ENCODE peak calls at places on chromosomes 3 and 15, in five cellular contexts. W is left lung; Z is glomerular endothelial cell; R is effector CD4-positive, alpha-beta T cell; Y is NCI-H1930. I is an unnamed sample.

GRCh38 chr15:22735781-22736180 is 50.7 kb upstream of the NIPA1 start:
- DNase-seq in Y (no peak), R (no peak), W (no peak), Z (no peak), I (peak)

GRCh38 chr3:159824341-159824740 is 164.3 kb upstream of the IL12A start:
- DNase-seq in Y (no peak), R (no peak), Z (no peak), W (no peak), I (peak)

GRCh38 chr15:22239806-22240180 is 159.5 kb downstream of the OR4M2 start:
- DNase-seq in W (no peak), Z (no peak), Y (no peak), R (no peak), I (no peak)

GRCh38 chr15:29433050-29433318 is 163.4 kb upstream of the NSMCE3 start:
- DNase-seq in W (no peak), Y (no peak), R (no peak), Z (no peak), I (no peak)

GRCh38 chr3:56737001-56737400 is 53.9 kb upstream of the TASOR start:
- DNase-seq in W (no peak), R (no peak), Y (no peak), Z (no peak), I (no peak)

GRCh38 chr3:45249391-45249790 is 23.3 kb upstream of the TMEM158 start:
- DNase-seq in W (no peak), Y (no peak), R (no peak), Z (no peak), I (no peak)

GRCh38 chr3:67044295-67044694 is 46.2 kb downstream of the KBTBD8 start:
- DNase-seq in R (no peak), W (no peak), Y (no peak), Z (no peak), I (peak)

GRCh38 chr3:130849111-130849552 is 44.8 kb upstream of the ATP2C1 start:
- DNase-seq in W (peak), R (no peak), Y (no peak), Z (no peak), I (no peak)

GRCh38 chr3:123881771-123882170 is 2.4 kb downstream of the MYLK start:
- DNase-seq in W (no peak), Y (no peak), R (no peak), Z (no peak), I (no peak)

GRCh38 chr3:31213869-31214486 is 318.7 kb upstream of the STT3B start:
- DNase-seq in Y (no peak), Z (no peak), W (no peak), R (peak), I (no peak)

GRCh38 chr3:66095295-66096001 is 56.7 kb upstream of the MAGI1 start:
- DNase-seq in Z (no peak), Y (no peak), W (no peak), R (no peak), I (no peak)

GRCh38 chr3:126112531-126113237 is 28.8 kb upstream of the SLC41A3 start:
- DNase-seq in R (no peak), Y (no peak), W (no peak), Z (no peak), I (no peak)

GRCh38 chr3:134342269-134342668 is 32.0 kb downstream of the AMOTL2 start:
- DNase-seq in Z (no peak), Y (no peak), W (peak), R (no peak), I (no peak)

GRCh38 chr3:65356331-65357286 is 668.8 kb upstream of the ADAMTS9 start:
- DNase-seq in R (no peak), Y (no peak), W (no peak), Z (no peak), I (peak)

GRCh38 chr15:58241872-58242271 is 103.7 kb downstream of the AQP9 start:
- DNase-seq in Y (no peak), Z (no peak), R (no peak), W (no peak), I (no peak)

GRCh38 chr3:142964150-142964498 is 650 bp upstream of the PAQR9 start:
- DNase-seq in Z (no peak), W (no peak), R (no peak), Y (peak), I (no peak)

GRCh38 chr3:119395923-119396358 is 67.5 kb downstream of the TMEM39A start:
- DNase-seq in W (no peak), Y (no peak), R (no peak), Z (no peak), I (no peak)

GRCh38 chr15:75034615-75035014 is 11.2 kb downstream of the PPCDC start:
- DNase-seq in W (peak), Y (no peak), Z (no peak), R (no peak), I (no peak)

GRCh38 chr3:24680214-24680967 is 185.7 kb upstream of the THRB start:
- DNase-seq in Z (no peak), W (peak), R (no peak), Y (peak), I (peak)

GRCh38 chr3:111714305-111714704 is 119.2 kb upstream of the ZBED2 start:
- DNase-seq in Z (no peak), W (no peak), R (no peak), Y (no peak), I (peak)

GRCh38 chr3:69446402-69447072 is 60.6 kb upstream of the FRMD4B start:
- DNase-seq in Z (no peak), Y (no peak), R (no peak), W (no peak), I (no peak)

GRCh38 chr3:100754563-100755334 is 45.5 kb downstream of the TFG start:
- DNase-seq in W (no peak), Z (no peak), Y (no peak), R (no peak), I (no peak)